ENCODE peak calls at places on chromosomes 6 and 20, in nine cellular contexts. V, S, A, C, K, J, N, G and W are unnamed samples.
A peak's percentile ranks its signal among the peaks of the same experiment; 100 is the strongest.

GRCh38 chr20:3465301-3465700 is 5.5 kb upstream of the ATRN start:
- DNase-seq in C (no peak), G (no peak), S (no peak), J (no peak), A (no peak), V (no peak), N (no peak), K (no peak), W (no peak)

GRCh38 chr6:3869632-3870527 is 20.7 kb downstream of the FAM50B start:
- DNase-seq in K (no peak), G (no peak), N (no peak), J (no peak), V (peak; percentile 90), S (no peak), A (peak; percentile 65), C (no peak), W (no peak)

GRCh38 chr6:47520282-47520681 is 42.7 kb downstream of the CD2AP start:
- DNase-seq in A (no peak), J (no peak), N (no peak), C (no peak), V (no peak), K (no peak), S (no peak), G (no peak), W (no peak)

GRCh38 chr6:48111143-48111506 is at the start of gene PTCHD4:
- DNase-seq in G (no peak), C (no peak), V (no peak), K (peak; percentile 69), S (peak; percentile 44), A (no peak), J (no peak), N (no peak), W (no peak)

GRCh38 chr6:125257351-125257750 is 44.4 kb downstream of the HDDC2 start:
- DNase-seq in J (no peak), K (no peak), V (no peak), A (no peak), N (no peak), G (no peak), S (no peak), C (no peak), W (no peak)

GRCh38 chr20:50794846-50795634 is at the start of gene BCAS4:
- DNase-seq in V (peak; percentile 89), G (peak; percentile 97), K (peak; percentile 70), N (peak; percentile 88), S (peak; percentile 70), A (peak; percentile 84), C (peak; percentile 40), J (peak; percentile 81), W (peak; percentile 82)

GRCh38 chr20:46928580-46929132 is 34.0 kb downstream of the EYA2 start:
- DNase-seq in J (no peak), G (no peak), V (no peak), A (no peak), C (no peak), S (peak; percentile 50), K (peak; percentile 42), N (no peak), W (no peak)

GRCh38 chr6:108837236-108837971 is 10.8 kb upstream of the ARMC2 start:
- DNase-seq in V (peak; percentile 66), N (no peak), K (no peak), J (no peak), G (peak; percentile 67), S (no peak), C (no peak), A (no peak), W (no peak)

GRCh38 chr6:29502597-29502996 is 14.8 kb upstream of the MAS1L start:
- DNase-seq in N (no peak), K (peak; percentile 64), C (no peak), A (no peak), S (no peak), V (no peak), G (no peak), J (no peak), W (no peak)